ENCODE peak calls at places on chromosomes 5 and 9, in four cellular contexts. I, W, D and P are unnamed samples.

GRCh38 chr5:123965626-123966025 is 453.6 kb downstream of the CSNK1G3 start:
- DNase-seq in W (no peak), I (no peak), D (no peak), P (no peak)

GRCh38 chr5:137300411-137301240 is 198.5 kb downstream of the SPOCK1 start:
- DNase-seq in W (peak), D (no peak), I (peak), P (peak)

GRCh38 chr5:83077662-83078261 is 415 bp downstream of the XRCC4 start:
- DNase-seq in W (peak), I (peak), D (no peak), P (no peak)

GRCh38 chr9:31027678-31028077 is 1356.8 kb upstream of the ACO1 start:
- DNase-seq in D (no peak), W (no peak), I (no peak), P (no peak)

GRCh38 chr5:124859027-124859426 is 112.6 kb upstream of the ZNF608 start:
- DNase-seq in W (no peak), D (no peak), I (no peak), P (no peak)

GRCh38 chr9:31137151-31137849 is 1247.1 kb upstream of the ACO1 start:
- DNase-seq in W (peak), I (peak), D (no peak), P (no peak)

GRCh38 chr5:57166250-57166649 is 7.6 kb upstream of the GPBP1 start:
- DNase-seq in I (no peak), D (no peak), W (no peak), P (no peak)

GRCh38 chr5:80269991-80270438 is 14.2 kb upstream of the SERINC5 start:
- DNase-seq in D (no peak), W (no peak), I (no peak), P (no peak)

GRCh38 chr5:153629027-153629426 is 138.6 kb downstream of the GRIA1 start:
- DNase-seq in I (peak), W (peak), D (peak), P (peak)

GRCh38 chr5:20536339-20536738 is 548.3 kb upstream of the CDH18 start:
- DNase-seq in W (no peak), D (no peak), I (no peak), P (no peak)

GRCh38 chr5:97728920-97729319 is 545.9 kb upstream of the RIOK2 start:
- DNase-seq in I (no peak), W (peak), D (no peak), P (no peak)

GRCh38 chr9:32741706-32742105 is 41.6 kb upstream of the TMEM215 start:
- DNase-seq in I (no peak), D (no peak), W (no peak), P (no peak)

GRCh38 chr5:14816999-14817761 is 54.4 kb downstream of the ANKH start:
- DNase-seq in I (peak), D (no peak), W (peak), P (no peak)

GRCh38 chr5:119420173-119420572 is 32.1 kb upstream of the HSD17B4 start:
- DNase-seq in I (no peak), D (no peak), W (no peak), P (no peak)

DNA sequence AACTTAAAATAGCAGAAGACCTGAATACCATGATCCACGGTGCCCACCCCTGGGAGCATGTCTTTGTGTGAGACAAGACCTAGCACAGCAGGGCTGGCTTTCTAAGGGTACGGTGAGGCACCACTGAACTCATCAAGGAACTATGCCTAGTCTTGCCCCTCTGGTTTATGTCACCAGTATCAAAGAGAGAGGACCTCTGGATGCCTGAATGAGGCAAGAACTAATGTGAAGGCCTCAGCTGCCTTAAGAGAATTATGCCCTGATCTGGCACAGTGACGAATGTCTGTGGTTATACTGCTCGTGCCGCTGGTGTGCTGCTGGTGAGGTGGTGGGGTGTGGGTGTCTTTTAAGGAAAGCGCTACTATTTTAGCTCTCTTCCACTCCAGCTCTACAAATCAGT is 23.0 kb downstream of the NREP start:
- DNase-seq in I (peak), W (peak), D (no peak), P (no peak)
- H3K27ac ChIP-seq in I (peak), W (peak), D (no peak), P (no peak)

DNA sequence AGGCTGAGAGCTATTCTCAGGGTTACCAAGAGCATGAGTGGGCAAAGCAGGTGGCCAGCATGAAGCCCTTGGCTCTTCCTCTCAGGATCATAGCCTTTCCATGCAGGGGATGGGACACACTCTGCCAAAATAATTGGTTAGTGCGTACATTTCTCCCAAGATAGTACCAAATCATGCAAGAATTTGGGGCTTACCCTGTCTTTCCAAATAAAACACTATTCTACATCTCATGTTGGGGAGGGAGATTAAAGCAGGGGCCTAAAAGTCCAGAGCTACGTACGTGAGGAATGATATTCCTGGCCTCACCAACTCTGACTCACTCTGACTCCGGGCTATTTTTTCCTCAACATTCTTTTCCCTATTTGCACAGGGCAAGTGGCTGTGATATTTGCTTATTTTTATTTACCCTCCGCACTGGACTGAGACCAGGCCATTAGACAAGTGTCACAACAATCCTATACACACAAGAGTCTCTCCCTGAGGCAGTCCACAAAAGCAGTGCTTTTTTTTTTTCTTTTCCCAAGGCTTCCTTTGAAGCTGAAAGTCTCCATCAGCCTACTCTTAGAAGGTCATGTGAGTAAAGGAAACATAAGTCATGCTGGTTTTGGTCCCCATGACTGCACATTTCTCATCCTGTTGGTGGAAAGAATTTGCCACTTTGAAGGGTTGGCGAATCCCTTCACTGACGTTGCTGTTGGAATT is 40.1 kb downstream of the TMEM252 start:
- DNase-seq in W (peak), I (peak), D (no peak), P (no peak)
- H3K27ac ChIP-seq in W (peak), I (no peak), D (no peak), P (no peak)

DNA sequence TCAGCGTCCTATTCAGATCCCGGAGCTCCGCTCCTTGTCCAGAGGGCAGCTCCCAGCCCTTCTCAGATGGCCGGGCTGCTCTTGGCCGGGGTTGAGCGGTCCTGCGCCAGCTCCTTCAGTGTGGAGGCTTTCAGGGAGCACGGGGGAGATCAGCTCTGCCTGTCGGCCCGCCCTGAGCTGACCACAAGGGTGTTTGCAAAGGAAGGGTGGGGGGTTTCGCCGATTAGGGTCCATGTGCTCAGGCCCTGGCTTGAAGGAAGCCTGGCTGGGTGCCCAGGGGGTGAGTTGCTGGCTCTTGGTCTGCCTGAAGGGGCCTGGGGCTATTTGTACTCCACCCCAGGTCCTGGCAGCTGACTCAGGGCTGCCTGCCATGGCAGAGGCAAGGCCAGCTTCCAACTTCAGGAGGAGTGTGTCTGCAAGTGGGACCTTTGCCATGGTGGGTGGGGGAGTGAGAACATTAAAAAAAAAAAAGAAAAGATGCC is 250.1 kb upstream of the KLF4 start:
- DNase-seq in W (peak), D (peak), I (no peak), P (no peak)
- H3K27ac ChIP-seq in W (peak), D (peak), I (no peak), P (no peak)

GRCh38 chr5:10563940-10564837 is at the start of gene ANKRD33B:
- DNase-seq in I (peak), D (peak), W (peak), P (peak)
- H3K27ac ChIP-seq in I (peak), D (peak), W (peak), P (peak)

DNA sequence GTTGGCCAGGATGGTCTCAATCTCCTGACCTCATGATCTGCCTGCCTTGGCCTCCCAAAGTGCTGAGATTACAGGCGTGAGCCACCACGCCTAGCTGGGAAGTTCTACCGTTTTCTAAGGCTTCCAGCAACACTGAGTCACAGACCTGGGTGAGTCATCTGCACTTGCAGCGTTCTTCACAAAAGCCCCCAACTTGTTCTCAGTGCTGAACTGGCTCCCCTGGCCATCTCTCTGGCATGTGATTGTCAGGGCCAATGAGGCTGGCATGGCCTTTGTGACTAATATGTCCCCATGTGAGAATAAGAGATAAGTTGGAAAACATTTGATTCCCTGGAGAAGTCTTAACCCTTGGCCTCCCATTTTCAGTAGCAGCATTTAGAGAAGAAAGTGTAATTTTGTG is 124.4 kb downstream of the WDR41 start:
- DNase-seq in I (peak), D (no peak), W (peak), P (no peak)
- H3K27ac ChIP-seq in I (no peak), D (no peak), W (no peak), P (no peak)

DNA sequence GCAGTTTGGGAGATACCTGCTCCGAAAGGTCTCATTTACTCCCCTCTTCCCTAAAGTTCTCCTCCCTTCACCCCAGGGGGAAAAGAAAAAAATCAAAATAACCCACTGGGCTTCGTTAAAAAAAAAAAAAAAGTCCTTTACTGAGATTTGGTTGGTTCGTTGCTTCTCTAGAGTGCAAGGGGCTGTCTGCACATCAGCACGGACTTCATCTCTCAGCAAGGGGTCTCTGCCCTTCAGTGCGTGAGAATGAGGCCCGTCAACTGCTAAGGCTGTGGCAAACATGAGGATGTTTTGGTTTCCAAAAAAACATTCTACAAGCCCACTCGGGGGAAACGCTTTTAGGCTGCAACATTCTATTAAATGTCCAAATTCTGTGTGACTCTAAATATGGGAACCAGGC is 10.0 kb downstream of the BARHL1 start:
- DNase-seq in D (no peak), I (no peak), W (no peak), P (no peak)
- H3K27ac ChIP-seq in D (no peak), I (no peak), W (no peak), P (no peak)

GRCh38 chr9:88108779-88109178 is 29.5 kb downstream of the SPATA31C2 start:
- DNase-seq in W (no peak), I (no peak), D (no peak), P (no peak)
- H3K27ac ChIP-seq in W (no peak), I (no peak), D (no peak), P (no peak)

DNA sequence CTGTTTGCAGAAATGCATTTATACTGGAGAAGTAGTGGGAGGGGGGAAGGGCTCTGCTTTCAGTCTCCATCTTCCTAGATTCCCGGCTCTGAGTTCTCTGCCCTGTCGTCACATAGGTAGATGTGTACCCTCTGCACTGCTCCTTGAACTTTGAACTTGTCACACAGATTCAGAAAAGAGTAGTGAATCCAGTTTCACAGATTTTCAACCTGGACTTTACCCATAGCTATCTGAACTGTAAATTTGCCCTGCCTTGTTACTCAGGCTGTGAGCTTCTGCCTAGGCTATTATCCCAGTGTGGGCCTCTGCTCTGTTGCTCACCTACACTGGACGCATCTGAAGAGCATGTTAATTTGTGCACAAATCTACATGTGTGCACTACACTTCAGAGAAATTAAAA is 12.8 kb upstream of the C9orf152 start:
- DNase-seq in D (no peak), W (no peak), I (no peak), P (no peak)
- H3K27ac ChIP-seq in D (no peak), W (no peak), I (no peak), P (no peak)

GRCh38 chr5:171451421-171451820 is 32.0 kb downstream of the FGF18 start:
- DNase-seq in W (no peak), I (no peak), D (no peak), P (no peak)
- H3K27ac ChIP-seq in W (peak), I (peak), D (no peak), P (peak)